ENCODE peak calls at places on chromosome 1, in six cellular contexts. W, X, K, G, U and Z are unnamed samples.

GRCh38 chr1:41315482-41315823 is 45.8 kb upstream of the FOXO6 start:
- DNase-seq in K (no peak), U (no peak), X (peak), G (no peak), W (no peak), Z (no peak)

GRCh38 chr1:199808110-199808870 is 219.2 kb upstream of the NR5A2 start:
- DNase-seq in W (no peak), U (no peak), G (no peak), X (peak), K (no peak), Z (no peak)

GRCh38 chr1:29563092-29563491 is 326.8 kb downstream of the PTPRU start:
- DNase-seq in U (no peak), K (no peak), W (no peak), X (no peak), G (no peak), Z (no peak)

GRCh38 chr1:163205513-163205912 is 2.8 kb upstream of the RGS5 start:
- DNase-seq in U (no peak), G (no peak), K (no peak), W (no peak), X (peak), Z (no peak)

GRCh38 chr1:159307338-159307737 is 5.2 kb downstream of the FCER1A start:
- DNase-seq in W (no peak), G (no peak), U (no peak), X (no peak), K (no peak), Z (no peak)

GRCh38 chr1:89888480-89889335 is 67.9 kb downstream of the LRRC8D start:
- DNase-seq in W (no peak), U (no peak), G (no peak), K (no peak), X (peak), Z (no peak)

GRCh38 chr1:116309090-116309870 is 63.8 kb upstream of the ATP1A1 start:
- DNase-seq in G (no peak), X (no peak), K (no peak), U (no peak), W (no peak), Z (peak)

GRCh38 chr1:44775930-44776748 is 799 bp downstream of the RPS8 start:
- DNase-seq in G (peak), U (peak), X (no peak), K (peak), W (no peak), Z (peak)

GRCh38 chr1:17600313-17600712 is 60.8 kb downstream of the ARHGEF10L start:
- DNase-seq in G (no peak), X (no peak), U (no peak), K (no peak), W (no peak), Z (no peak)

GRCh38 chr1:24175033-24175755 is 11.9 kb downstream of the IFNLR1 start:
- DNase-seq in G (no peak), X (no peak), W (no peak), U (no peak), K (no peak), Z (no peak)

GRCh38 chr1:234062166-234062565 is 157.7 kb downstream of the SLC35F3 start:
- DNase-seq in K (no peak), X (no peak), U (no peak), W (no peak), G (no peak), Z (no peak)

DNA sequence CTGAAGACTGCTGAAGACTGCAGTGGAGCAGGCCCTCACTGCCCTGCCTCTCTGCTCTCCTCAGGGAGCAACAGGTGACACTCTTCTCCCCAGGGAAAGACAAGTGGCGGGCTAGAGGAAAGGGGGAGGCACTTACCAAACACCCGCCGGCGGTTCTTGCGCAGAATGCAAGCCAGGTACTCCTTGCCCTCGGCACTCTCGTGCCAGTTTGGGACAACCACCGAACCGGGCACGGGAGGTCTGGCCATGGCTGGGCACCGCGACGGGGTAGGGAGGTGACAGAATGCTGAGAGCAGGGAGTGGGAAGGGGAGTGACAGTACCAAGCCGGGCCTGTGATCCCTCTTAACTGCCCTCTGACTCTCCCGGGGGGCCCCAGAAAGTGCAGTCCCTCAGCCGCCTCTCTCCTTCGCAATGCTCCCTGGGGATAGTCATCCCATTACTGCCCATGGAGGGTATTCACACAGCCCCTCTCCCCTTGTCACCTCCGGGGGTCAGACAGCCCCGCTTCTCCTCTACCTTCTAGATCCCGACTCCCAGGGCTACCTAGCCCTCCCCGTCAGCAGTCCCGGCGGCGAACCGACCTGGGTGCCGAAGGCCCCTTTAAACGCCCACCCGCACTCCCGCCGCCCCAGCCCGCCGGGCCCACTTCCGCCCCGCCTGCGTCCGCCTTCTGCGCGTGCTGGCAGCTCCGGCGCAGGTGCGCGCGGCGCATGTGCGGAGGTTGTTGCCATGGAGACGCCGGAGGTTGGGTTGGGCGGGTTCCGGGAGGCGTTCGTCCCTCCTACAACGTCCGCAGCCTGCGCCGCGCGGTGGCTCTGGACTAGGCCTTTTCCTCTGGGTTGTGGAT is at the start of gene CPLANE2:
- DNase-seq in W (peak), X (peak), G (peak), U (peak), K (peak), Z (peak)
- TF ChIP-seq POLR2A in W (no peak), X (peak), G (peak), U (peak), K (peak), Z (peak)

GRCh38 chr1:212609701-212610574 is 1.4 kb downstream of the ATF3 start:
- DNase-seq in W (peak), K (no peak), G (no peak), U (no peak), X (no peak), Z (peak)
- TF ChIP-seq POLR2A in W (no peak), K (peak), G (no peak), U (no peak), X (peak), Z (peak)

GRCh38 chr1:81379430-81379829 is 421.3 kb upstream of the ADGRL2 start:
- DNase-seq in W (no peak), U (no peak), X (no peak), K (no peak), G (no peak), Z (no peak)
- TF ChIP-seq POLR2A in W (no peak), U (no peak), X (no peak), K (no peak), G (no peak), Z (no peak)

GRCh38 chr1:31628931-31629582 is 11.6 kb downstream of the HCRTR1 start:
- DNase-seq in X (no peak), U (no peak), K (no peak), G (no peak), W (no peak), Z (no peak)

GRCh38 chr1:31627930-31628421 is 10.5 kb downstream of the HCRTR1 start:
- DNase-seq in W (no peak), U (no peak), K (no peak), G (no peak), X (no peak), Z (peak)

GRCh38 chr1:31625561-31626272 is 8.2 kb downstream of the HCRTR1 start:
- DNase-seq in K (no peak), G (no peak), U (no peak), W (no peak), X (peak), Z (no peak)

GRCh38 chr1:31626451-31627202 is 9.1 kb downstream of the HCRTR1 start:
- DNase-seq in K (no peak), G (no peak), W (no peak), U (no peak), X (peak), Z (peak)

DNA sequence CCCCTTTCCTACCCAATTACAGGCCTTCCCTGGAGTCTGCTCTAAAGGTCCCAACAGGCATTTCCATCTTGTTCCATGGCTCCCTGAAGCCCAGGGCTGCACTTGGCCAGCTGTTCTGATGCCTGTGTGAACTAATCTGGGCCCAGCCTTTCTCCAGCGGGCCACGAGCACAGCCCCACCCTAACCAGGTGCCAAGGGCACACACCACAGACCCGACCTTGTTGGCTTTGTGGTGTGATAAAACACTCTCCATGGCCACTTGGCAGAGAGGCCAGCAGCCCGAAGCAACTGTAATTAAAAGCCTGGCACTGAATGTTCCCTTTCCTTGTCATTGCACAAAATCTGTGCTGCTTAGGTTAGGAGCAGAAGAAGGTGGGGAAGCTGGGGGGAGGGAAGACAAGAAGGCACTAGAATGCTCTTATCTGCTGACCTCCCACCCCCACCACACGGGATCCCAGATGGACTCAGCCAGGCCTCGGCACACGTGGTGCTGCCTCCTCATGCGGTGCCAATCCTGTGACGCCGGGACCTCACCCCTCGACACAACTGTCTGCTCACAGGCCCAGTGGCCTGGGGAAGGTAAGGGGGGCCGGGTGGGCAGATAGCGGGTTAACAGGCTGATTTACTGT is 9.9 kb downstream of the HCRTR1 start:
- DNase-seq in K (no peak), W (no peak), G (no peak), X (no peak), U (no peak), Z (peak)
- TF ChIP-seq POLR2A in K (no peak), W (no peak), G (no peak), X (no peak), U (no peak), Z (peak)

GRCh38 chr1:65469126-65469888 is 48.8 kb downstream of the LEPR start:
- DNase-seq in G (peak), W (no peak), U (no peak), K (no peak), X (peak), Z (no peak)
- TF ChIP-seq POLR2A in G (no peak), W (no peak), U (no peak), K (no peak), X (no peak), Z (no peak)

GRCh38 chr1:155192346-155193274 is 15.1 kb downstream of the THBS3 start:
- DNase-seq in X (no peak), U (peak), W (no peak), K (no peak), G (no peak), Z (peak)

GRCh38 chr1:155195201-155196102 is 12.2 kb downstream of the THBS3 start:
- DNase-seq in X (peak), G (no peak), K (no peak), U (no peak), W (no peak), Z (no peak)

GRCh38 chr1:155196103-155196892 is 11.4 kb downstream of the THBS3 start:
- DNase-seq in K (no peak), U (no peak), G (no peak), X (no peak), W (no peak), Z (no peak)

GRCh38 chr1:155191904-155192303 is 15.8 kb downstream of the THBS3 start:
- DNase-seq in W (no peak), K (peak), U (no peak), G (no peak), X (no peak), Z (peak)

DNA sequence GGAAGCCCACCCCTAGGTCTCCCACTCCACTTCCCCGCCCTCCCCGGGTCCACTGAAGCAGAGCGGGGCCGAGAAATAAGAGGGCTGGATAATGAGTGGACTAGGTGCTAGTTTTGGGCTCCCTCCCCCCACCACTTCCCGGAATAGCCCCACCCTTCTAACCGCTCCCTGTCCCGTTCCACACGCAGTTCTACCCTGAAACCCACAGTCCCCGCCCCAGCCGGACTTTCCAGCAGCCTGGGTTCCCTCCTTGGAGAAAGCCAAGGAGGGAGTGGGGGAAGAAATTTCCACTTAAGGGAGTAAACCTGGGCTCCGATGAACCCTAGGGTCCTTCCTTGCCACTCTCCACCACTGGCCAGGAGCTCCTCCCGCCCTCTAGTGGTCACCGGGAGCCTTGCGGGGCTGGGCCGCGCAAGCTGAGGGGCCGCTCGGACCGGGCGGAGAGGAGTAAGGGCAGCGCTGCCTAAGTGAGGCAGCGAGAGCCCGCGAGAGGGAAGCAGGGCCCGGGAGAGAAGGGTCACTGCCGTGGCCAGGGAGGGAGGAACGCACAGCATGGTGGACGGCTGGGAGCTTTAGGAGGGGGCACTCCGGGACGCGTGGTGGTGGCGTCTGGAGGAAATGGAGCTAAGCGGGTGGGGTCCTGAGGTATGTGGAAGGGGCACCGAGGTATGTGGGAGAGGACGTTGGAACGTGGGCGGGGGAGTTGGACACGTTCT is 14.3 kb downstream of the THBS3 start:
- DNase-seq in K (peak), X (peak), W (peak), G (peak), U (peak), Z (peak)
- TF ChIP-seq POLR2A in K (no peak), X (peak), W (no peak), G (peak), U (no peak), Z (peak)

DNA sequence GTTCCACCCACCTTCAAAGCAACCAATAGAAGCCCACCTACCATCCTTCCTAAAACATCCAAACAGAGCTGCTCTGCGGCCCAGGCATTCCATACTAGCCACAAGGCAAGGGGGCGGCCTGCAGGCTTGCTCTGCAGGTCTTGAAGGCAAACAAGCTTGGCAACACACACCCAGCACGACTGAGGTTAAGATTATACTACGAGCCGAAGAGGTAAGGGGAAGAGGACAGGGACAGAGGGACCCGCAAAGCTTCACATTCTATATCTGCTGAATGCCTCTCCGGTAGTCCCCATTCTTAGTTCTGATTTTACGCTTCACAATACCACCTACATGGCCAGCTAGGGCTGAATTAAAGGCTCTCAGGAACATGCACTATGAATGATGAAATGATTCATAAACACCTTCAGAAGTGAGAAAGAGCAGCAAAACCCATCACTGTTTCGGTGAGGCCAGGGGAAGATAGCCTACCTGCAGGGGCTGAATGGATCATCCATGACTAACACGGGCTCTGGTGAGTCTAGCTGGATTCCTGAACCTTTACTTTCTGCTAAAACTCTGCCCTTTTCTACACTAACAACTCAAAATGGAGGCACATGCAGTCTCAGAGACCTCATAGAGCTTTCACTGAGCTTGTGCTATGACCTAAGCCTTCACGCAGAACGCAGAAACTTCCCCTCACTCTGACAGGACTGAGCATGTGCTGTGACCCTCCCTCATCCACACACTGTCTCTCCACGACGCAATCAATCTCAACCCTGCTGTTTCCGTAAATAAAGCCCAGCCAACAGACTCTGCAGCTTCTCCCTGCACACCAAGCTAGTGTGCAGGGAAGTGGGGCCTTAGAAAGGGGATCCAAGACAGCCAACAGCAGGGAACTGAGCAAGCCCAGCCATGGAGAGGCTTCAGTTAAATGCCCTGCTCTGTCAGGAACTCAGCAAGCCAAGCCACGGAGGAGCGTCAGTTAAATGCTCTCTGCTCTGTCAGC is 207.7 kb downstream of the SLC45A1 start:
- DNase-seq in W (peak), X (peak), U (peak), G (peak), K (no peak), Z (peak)
- TF ChIP-seq POLR2A in W (no peak), X (peak), U (no peak), G (peak), K (no peak), Z (peak)

GRCh38 chr1:2193514-2194251 is 889 bp downstream of the FAAP20 start:
- DNase-seq in X (no peak), W (no peak), U (no peak), K (no peak), G (no peak), Z (no peak)

GRCh38 chr1:2195785-2196184 is 1.2 kb upstream of the FAAP20 start:
- DNase-seq in W (peak), X (no peak), K (no peak), U (no peak), G (no peak), Z (no peak)

GRCh38 chr1:2194898-2195673 is 514 bp upstream of the FAAP20 start:
- DNase-seq in X (peak), U (peak), K (peak), G (peak), W (peak), Z (peak)

GRCh38 chr1:2192031-2192995 is 2.3 kb downstream of the FAAP20 start:
- DNase-seq in K (no peak), U (no peak), W (peak), G (no peak), X (peak), Z (peak)

DNA sequence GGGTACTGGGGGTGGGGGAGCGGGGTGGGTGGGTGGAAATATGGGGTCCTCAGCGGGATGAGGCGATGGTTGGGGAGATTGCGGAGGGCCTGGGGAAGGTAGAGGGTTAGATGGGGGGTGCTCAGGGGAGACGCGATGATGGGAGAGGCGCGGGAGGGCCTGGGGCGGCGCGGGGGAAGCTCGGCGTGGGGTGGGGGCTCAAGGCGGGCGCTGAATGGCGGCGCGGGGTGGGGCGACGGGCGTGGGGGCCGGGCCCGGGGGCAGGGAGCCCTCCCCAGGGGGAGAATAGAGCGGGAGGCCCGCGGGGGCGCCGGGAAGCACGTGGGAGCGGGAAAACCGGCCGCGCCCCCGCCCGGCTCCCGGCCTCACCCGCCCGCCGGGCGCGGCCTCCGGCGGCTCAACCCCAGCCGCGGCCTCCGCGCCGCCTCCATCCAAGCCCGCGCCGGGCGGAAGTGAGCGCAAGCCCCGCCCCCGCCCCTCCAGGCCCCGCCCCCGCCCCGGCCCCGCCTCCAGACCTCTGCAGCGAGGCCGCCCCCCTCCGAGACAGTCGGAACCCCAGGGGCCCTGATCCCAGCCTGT is at the start of gene FAAP20:
- DNase-seq in X (peak), W (peak), K (peak), G (no peak), U (peak), Z (peak)
- TF ChIP-seq POLR2A in X (peak), W (no peak), K (peak), G (peak), U (no peak), Z (no peak)

DNA sequence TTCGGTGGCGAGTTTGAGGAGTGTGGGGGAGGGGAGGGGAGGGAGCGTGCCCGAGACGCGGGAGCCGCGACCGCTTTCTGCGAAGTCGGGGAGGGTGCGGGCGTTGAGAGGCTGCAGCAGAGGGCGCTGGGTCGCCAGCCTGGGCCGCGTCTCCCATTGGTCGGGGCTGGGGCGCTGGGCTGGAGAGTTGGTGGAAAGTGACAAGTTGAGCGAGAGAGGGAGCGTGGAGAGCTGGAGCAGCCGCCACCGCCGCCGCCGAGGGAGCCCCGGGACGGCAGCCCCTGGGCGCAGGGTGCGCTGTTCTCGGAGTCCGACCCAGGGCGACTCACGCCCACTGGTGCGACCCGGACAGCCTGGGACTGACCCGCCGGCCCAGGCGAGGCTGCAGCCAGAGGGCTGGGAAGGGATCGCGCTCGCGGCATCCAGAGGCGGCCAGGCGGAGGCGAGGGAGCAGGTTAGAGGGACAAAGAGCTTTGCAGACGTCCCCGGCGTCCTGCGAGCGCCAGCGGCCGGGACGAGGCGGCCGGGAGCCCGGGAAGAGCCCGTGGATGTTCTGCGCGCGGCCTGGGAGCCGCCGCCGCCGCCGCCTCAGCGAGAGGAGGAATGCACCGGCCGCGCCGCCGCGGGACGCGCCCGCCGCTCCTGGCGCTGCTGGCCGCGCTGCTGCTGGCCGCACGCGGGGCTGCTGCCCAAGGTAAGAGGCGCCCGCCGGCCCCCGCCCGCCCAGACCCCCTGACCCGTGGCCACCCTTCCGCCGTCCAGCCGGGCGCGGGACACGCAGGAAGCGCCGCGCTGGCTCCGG is at the start of gene ROR1:
- DNase-seq in K (peak), W (peak), X (peak), G (peak), U (peak), Z (peak)
- TF ChIP-seq POLR2A in K (no peak), W (peak), X (no peak), G (no peak), U (no peak), Z (peak)